ENCODE peak calls at places on chromosome 12, in five cellular contexts. G, B, J, A and X are unnamed samples.

GRCh38 chr12:30026621-30027234 is 243.0 kb upstream of the TMTC1 start:
- DNase-seq in G (no peak), B (no peak), J (no peak), A (no peak), X (no peak)

GRCh38 chr12:60066655-60067054 is 470.8 kb downstream of the SLC16A7 start:
- DNase-seq in G (no peak), B (no peak), J (no peak), A (no peak), X (no peak)

GRCh38 chr12:131102493-131102931 is 148.8 kb downstream of the ADGRD1 start:
- DNase-seq in G (no peak), B (no peak), J (no peak), A (no peak), X (no peak)

GRCh38 chr12:107379852-107380567 is 286.7 kb upstream of the CRY1 start:
- DNase-seq in G (no peak), B (no peak), J (peak; percentile 27), A (no peak), X (no peak)

GRCh38 chr12:67980391-67980790 is 8.9 kb upstream of the IFNG-AS1 start:
- DNase-seq in G (no peak), B (no peak), J (no peak), A (no peak), X (no peak)

GRCh38 chr12:3207174-3207573 is 130.0 kb downstream of the TSPAN9 start:
- DNase-seq in G (no peak), B (no peak), J (no peak), A (no peak), X (no peak)

GRCh38 chr12:5733136-5733755 is 211.8 kb downstream of the ANO2 start:
- DNase-seq in G (no peak), B (no peak), J (no peak), A (no peak), X (no peak)

GRCh38 chr12:32148372-32148771 is 41.7 kb downstream of the BICD1 start:
- DNase-seq in G (no peak), B (no peak), J (no peak), A (no peak), X (no peak)

GRCh38 chr12:12529783-12530421 is 32.8 kb downstream of the DUSP16 start:
- DNase-seq in G (no peak), B (no peak), J (no peak), A (no peak), X (no peak)

GRCh38 chr12:49283541-49284429 is 11.2 kb upstream of the PRPH start:
- DNase-seq in G (no peak), B (no peak), J (no peak), A (no peak), X (no peak)

GRCh38 chr12:85466906-85467305 is 186.9 kb downstream of the ALX1 start:
- DNase-seq in G (no peak), B (no peak), J (no peak), A (no peak), X (no peak)

GRCh38 chr12:93536766-93537515 is 35.5 kb upstream of the SOCS2 start:
- DNase-seq in G (no peak), B (no peak), J (no peak), A (no peak), X (no peak)

GRCh38 chr12:3205742-3206519 is 128.8 kb downstream of the TSPAN9 start:
- DNase-seq in G (no peak), B (no peak), J (no peak), A (no peak), X (no peak)